ENCODE peak calls at places on chromosome 1, in four cellular contexts. B is breast epithelium, P is spleen, M is hypothalamus. D is an unnamed sample.

GRCh38 chr1:184888505-184888904 is 85.8 kb downstream of the NIBAN1 start:
- DNase-seq in B (no peak), P (no peak), M (no peak), D (no peak)

GRCh38 chr1:118986291-118986838 is 1.8 kb downstream of the TBX15 start:
- DNase-seq in B (no peak), P (no peak), M (no peak), D (no peak)

GRCh38 chr1:117166076-117166475 is 44.5 kb upstream of the TRIM45 start:
- DNase-seq in B (no peak), P (no peak), M (no peak), D (no peak)

GRCh38 chr1:234495231-234495990 is 16.4 kb upstream of the TARBP1 start:
- DNase-seq in B (no peak), P (no peak), M (no peak), D (peak)

GRCh38 chr1:112325504-112325903 is 70.5 kb upstream of the CTTNBP2NL start:
- DNase-seq in B (no peak), P (no peak), M (no peak), D (no peak)

GRCh38 chr1:247077234-247077633 is 1.4 kb downstream of the ZNF670 start:
- DNase-seq in B (no peak), P (no peak), M (no peak), D (no peak)

GRCh38 chr1:36381405-36381804 is 4.3 kb downstream of the STK40 start:
- DNase-seq in B (no peak), P (no peak), M (no peak), D (no peak)

GRCh38 chr1:155339515-155340111 is 18.9 kb downstream of the RUSC1 start:
- DNase-seq in B (no peak), P (no peak), M (no peak), D (no peak)

GRCh38 chr1:239802275-239802674 is 289.4 kb upstream of the FMN2 start:
- DNase-seq in B (no peak), P (no peak), M (no peak), D (no peak)

GRCh38 chr1:34929497-34929852 is at the start of gene DLGAP3:
- DNase-seq in B (no peak), P (no peak), M (no peak), D (no peak)

GRCh38 chr1:46532498-46533178 is 18.8 kb downstream of the KNCN start:
- DNase-seq in B (no peak), P (peak), M (no peak), D (no peak)

GRCh38 chr1:227768640-227769039 is 33.4 kb downstream of the SNAP47 start:
- DNase-seq in B (no peak), P (peak), M (no peak), D (no peak)

GRCh38 chr1:234170622-234171021 is 202.6 kb upstream of the COA6 start:
- DNase-seq in B (no peak), P (no peak), M (no peak), D (no peak)

GRCh38 chr1:2561898-2562895 is 6.0 kb downstream of the TNFRSF14 start:
- DNase-seq in B (no peak), P (no peak), M (peak), D (no peak)

GRCh38 chr1:168312718-168313604 is 32.3 kb downstream of the TBX19 start:
- DNase-seq in B (no peak), P (no peak), M (no peak), D (no peak)

GRCh38 chr1:49016030-49016991 is 239.6 kb upstream of the BEND5 start:
- DNase-seq in B (no peak), P (no peak), M (no peak), D (no peak)